ENCODE peak calls at places on chromosome 14, in four cellular contexts. O is NCI-H2227 treated with DMSO at 0.1 percent for 48 hours, V is dermis microvascular lymphatic vessel endothelial cell, S is GF-D8. I is an unnamed sample.
A peak's percentile ranks its signal among the peaks of the same experiment; 100 is the strongest.

GRCh38 chr14:99125616-99126431 is 146.2 kb downstream of the BCL11B start:
- DNase-seq in S (no peak), V (no peak), O (no peak), I (peak; percentile 55)

GRCh38 chr14:24607081-24607480 is 2.4 kb downstream of the GZMH start:
- DNase-seq in O (no peak), S (peak; percentile 61), V (no peak), I (no peak)

GRCh38 chr14:92718659-92719058 is 29.8 kb downstream of the LGMN start:
- DNase-seq in O (no peak), S (no peak), V (no peak), I (no peak)

GRCh38 chr14:59631237-59631636 is 54.6 kb upstream of the CCDC175 start:
- DNase-seq in S (no peak), O (peak; percentile 21), V (no peak), I (peak; percentile 37)

GRCh38 chr14:101365329-101366158 is 195.8 kb upstream of the DIO3 start:
- DNase-seq in O (no peak), S (no peak), V (no peak), I (no peak)

GRCh38 chr14:91144425-91145145 is 30.7 kb downstream of the DGLUCY start:
- DNase-seq in O (no peak), S (no peak), V (peak; percentile 83), I (no peak)

GRCh38 chr14:94342334-94342934 is 19.3 kb upstream of the SERPINA6 start:
- DNase-seq in O (no peak), V (peak; percentile 3), S (no peak), I (peak; percentile 16)

GRCh38 chr14:101370593-101371569 is 190.4 kb upstream of the DIO3 start:
- DNase-seq in O (no peak), S (no peak), V (no peak), I (no peak)

GRCh38 chr14:102187583-102188001 is 47.9 kb downstream of the WDR20 start:
- DNase-seq in O (no peak), S (no peak), V (no peak), I (no peak)

GRCh38 chr14:73713206-73713803 is 879 bp downstream of the PNMA1 start:
- DNase-seq in V (no peak), O (no peak), S (no peak), I (peak; percentile 64)

GRCh38 chr14:77882098-77882497 is 82.2 kb downstream of the ADCK1 start:
- DNase-seq in S (no peak), O (peak; percentile 76), V (no peak), I (no peak)

GRCh38 chr14:70257526-70257925 is 68.8 kb upstream of the SLC8A3 start:
- DNase-seq in O (no peak), S (no peak), V (peak; percentile 5), I (no peak)

GRCh38 chr14:30158299-30158698 is 230.7 kb upstream of the PRKD1 start:
- DNase-seq in V (no peak), O (no peak), S (no peak), I (no peak)

GRCh38 chr14:104446611-104447010 is 133.0 kb upstream of the C14orf180 start:
- DNase-seq in S (no peak), V (no peak), O (no peak), I (no peak)

GRCh38 chr14:79294506-79294905 is 916.8 kb downstream of the DIO2 start:
- DNase-seq in V (no peak), O (no peak), S (no peak), I (no peak)

GRCh38 chr14:103532216-103533136 is 3.5 kb downstream of the TRMT61A start:
- DNase-seq in O (no peak), V (no peak), S (no peak), I (no peak)

GRCh38 chr14:77051101-77051500 is 22.6 kb upstream of the IRF2BPL start:
- DNase-seq in O (no peak), S (no peak), V (no peak), I (no peak)

GRCh38 chr14:77869350-77869749 is 69.4 kb downstream of the ADCK1 start:
- DNase-seq in V (no peak), O (no peak), S (no peak), I (no peak)

GRCh38 chr14:56325251-56325839 is 207.1 kb downstream of the PELI2 start:
- DNase-seq in O (no peak), S (no peak), V (no peak), I (no peak)

GRCh38 chr14:64337901-64338615 is 43.9 kb upstream of the ESR2 start:
- DNase-seq in V (peak; percentile 62), O (peak; percentile 79), S (peak; percentile 49), I (peak; percentile 77)

GRCh38 chr14:73789996-73790581 is 61.5 kb upstream of the PTGR2 start:
- DNase-seq in O (no peak), V (peak; percentile 96), S (no peak), I (no peak)

GRCh38 chr14:103512701-103513611 is 9.7 kb downstream of the CKB start:
- DNase-seq in S (no peak), O (peak; percentile 70), V (no peak), I (peak; percentile 84)

GRCh38 chr14:84036863-84037262 is 1493.1 kb upstream of the FLRT2 start:
- DNase-seq in O (no peak), V (peak; percentile 76), S (no peak), I (no peak)

GRCh38 chr14:90781344-90781761 is 34.9 kb downstream of the TTC7B start:
- DNase-seq in O (no peak), S (no peak), V (no peak), I (no peak)

GRCh38 chr14:64879635-64880381 is at the start of gene SPTB:
- DNase-seq in S (no peak), O (peak; percentile 17), V (peak; percentile 9), I (peak; percentile 73)

GRCh38 chr14:65745396-65746190 is 333.1 kb downstream of the FUT8 start:
- DNase-seq in O (no peak), S (no peak), V (no peak), I (no peak)

GRCh38 chr14:48568688-48569087 is 893.3 kb upstream of the MDGA2 start:
- DNase-seq in V (no peak), O (no peak), S (no peak), I (no peak)

GRCh38 chr14:99568567-99569560 is 35.1 kb downstream of the CCDC85C start:
- DNase-seq in O (peak; percentile 73), S (no peak), V (peak; percentile 28), I (no peak)

I was measured in cerebellar cortex.